ENCODE peak calls at places on chromosomes 13 and 19, in nine cellular contexts. One of them, this sample, is unnamed.
A peak's percentile ranks its signal among the peaks of the same experiment; 100 is the strongest.

GRCh38 chr13:113973218-113974164 is at the start of gene C13orf46:
- DNase-seq in activated T-cell treated with anti-CD3 and anti-CD28 coated beads for 1 hour: no peak
- DNase-seq in stimulated activated CD8-positive, alpha-beta memory T cell treated with anti-CD3 and anti-CD28 coated beads, Interleukin-15, amount 100 ng/mL, for 4 hours: no peak
- DNase-seq in SW 1271: no peak
- DNase-seq in ELF-1: no peak
- DNase-seq in HS-5: no peak
- DNase-seq in CD8-positive, alpha-beta T cell: no peak
- DNase-seq in Right ventricle myocardium superior: peak; percentile 32
- DNase-seq in heart left ventricle: peak; percentile 21
- DNase-seq in this sample: no peak

GRCh38 chr13:93480553-93481106 is 254.0 kb downstream of the GPC6 start:
- DNase-seq in ELF-1: no peak
- DNase-seq in SW 1271: no peak
- DNase-seq in Right ventricle myocardium superior: no peak
- DNase-seq in stimulated activated CD8-positive, alpha-beta memory T cell treated with anti-CD3 and anti-CD28 coated beads, Interleukin-15, amount 100 ng/mL, for 4 hours: no peak
- DNase-seq in HS-5: no peak
- DNase-seq in activated T-cell treated with anti-CD3 and anti-CD28 coated beads for 1 hour: no peak
- DNase-seq in CD8-positive, alpha-beta T cell: no peak
- DNase-seq in heart left ventricle: no peak
- DNase-seq in this sample: no peak

GRCh38 chr19:47190167-47190727 is 40.8 kb downstream of the BBC3 start:
- DNase-seq in ELF-1: peak; percentile 28
- DNase-seq in SW 1271: no peak
- DNase-seq in activated T-cell treated with anti-CD3 and anti-CD28 coated beads for 1 hour: peak; percentile 38
- DNase-seq in heart left ventricle: peak; percentile 58
- DNase-seq in HS-5: no peak
- DNase-seq in Right ventricle myocardium superior: peak; percentile 55
- DNase-seq in CD8-positive, alpha-beta T cell: no peak
- DNase-seq in stimulated activated CD8-positive, alpha-beta memory T cell treated with anti-CD3 and anti-CD28 coated beads, Interleukin-15, amount 100 ng/mL, for 4 hours: peak; percentile 30
- DNase-seq in this sample: no peak

GRCh38 chr19:47066376-47067214 is 18.2 kb upstream of the TMEM160 start:
- DNase-seq in ELF-1: no peak
- DNase-seq in HS-5: no peak
- DNase-seq in SW 1271: no peak
- DNase-seq in CD8-positive, alpha-beta T cell: no peak
- DNase-seq in stimulated activated CD8-positive, alpha-beta memory T cell treated with anti-CD3 and anti-CD28 coated beads, Interleukin-15, amount 100 ng/mL, for 4 hours: no peak
- DNase-seq in activated T-cell treated with anti-CD3 and anti-CD28 coated beads for 1 hour: no peak
- DNase-seq in heart left ventricle: no peak
- DNase-seq in Right ventricle myocardium superior: no peak
- DNase-seq in this sample: no peak

GRCh38 chr19:789473-790052 is 7.7 kb upstream of the PTBP1 start:
- DNase-seq in stimulated activated CD8-positive, alpha-beta memory T cell treated with anti-CD3 and anti-CD28 coated beads, Interleukin-15, amount 100 ng/mL, for 4 hours: no peak
- DNase-seq in activated T-cell treated with anti-CD3 and anti-CD28 coated beads for 1 hour: no peak
- DNase-seq in CD8-positive, alpha-beta T cell: no peak
- DNase-seq in heart left ventricle: no peak
- DNase-seq in Right ventricle myocardium superior: no peak
- DNase-seq in ELF-1: no peak
- DNase-seq in SW 1271: no peak
- DNase-seq in HS-5: no peak
- DNase-seq in this sample: no peak

GRCh38 chr19:7326105-7326877 is 22.4 kb upstream of the ARHGEF18 start:
- DNase-seq in HS-5: no peak
- DNase-seq in heart left ventricle: no peak
- DNase-seq in activated T-cell treated with anti-CD3 and anti-CD28 coated beads for 1 hour: no peak
- DNase-seq in CD8-positive, alpha-beta T cell: no peak
- DNase-seq in Right ventricle myocardium superior: no peak
- DNase-seq in SW 1271: no peak
- DNase-seq in ELF-1: peak; percentile 79
- DNase-seq in stimulated activated CD8-positive, alpha-beta memory T cell treated with anti-CD3 and anti-CD28 coated beads, Interleukin-15, amount 100 ng/mL, for 4 hours: no peak
- DNase-seq in this sample: peak; percentile 69

GRCh38 chr19:44954278-44954648 is 917 bp upstream of the CLPTM1 start:
- DNase-seq in activated T-cell treated with anti-CD3 and anti-CD28 coated beads for 1 hour: no peak
- DNase-seq in ELF-1: no peak
- DNase-seq in heart left ventricle: no peak
- DNase-seq in HS-5: no peak
- DNase-seq in Right ventricle myocardium superior: no peak
- DNase-seq in stimulated activated CD8-positive, alpha-beta memory T cell treated with anti-CD3 and anti-CD28 coated beads, Interleukin-15, amount 100 ng/mL, for 4 hours: no peak
- DNase-seq in CD8-positive, alpha-beta T cell: no peak
- DNase-seq in SW 1271: no peak
- DNase-seq in this sample: no peak

GRCh38 chr19:41927810-41928192 is 448 bp downstream of the ERFL start:
- DNase-seq in SW 1271: no peak
- DNase-seq in heart left ventricle: no peak
- DNase-seq in stimulated activated CD8-positive, alpha-beta memory T cell treated with anti-CD3 and anti-CD28 coated beads, Interleukin-15, amount 100 ng/mL, for 4 hours: no peak
- DNase-seq in HS-5: no peak
- DNase-seq in ELF-1: no peak
- DNase-seq in Right ventricle myocardium superior: no peak
- DNase-seq in activated T-cell treated with anti-CD3 and anti-CD28 coated beads for 1 hour: no peak
- DNase-seq in CD8-positive, alpha-beta T cell: no peak
- DNase-seq in this sample: no peak

GRCh38 chr19:53903055-53903680 is 5.9 kb upstream of the CACNG7 start:
- DNase-seq in stimulated activated CD8-positive, alpha-beta memory T cell treated with anti-CD3 and anti-CD28 coated beads, Interleukin-15, amount 100 ng/mL, for 4 hours: no peak
- DNase-seq in ELF-1: peak; percentile 69
- DNase-seq in activated T-cell treated with anti-CD3 and anti-CD28 coated beads for 1 hour: no peak
- DNase-seq in CD8-positive, alpha-beta T cell: no peak
- DNase-seq in Right ventricle myocardium superior: no peak
- DNase-seq in HS-5: no peak
- DNase-seq in SW 1271: no peak
- DNase-seq in heart left ventricle: no peak
- DNase-seq in this sample: no peak